ENCODE peak calls at places on chromosomes 13 and 19, in eight cellular contexts. E is heart left ventricle, G is GM23248, D is astrocyte, H is K562, N is mammary epithelial cell, O is AG04450, Z is cardiac muscle cell. B is an unnamed sample.

GRCh38 chr13:98370806-98371553 is 193.9 kb upstream of the RNF113B start:
- DNase-seq in O (peak; percentile 92), Z (peak; percentile 87), D (peak; percentile 80), E (no peak), H (no peak), G (peak; percentile 91), N (no peak), B (no peak)

GRCh38 chr19:12720851-12721655 is 2.7 kb downstream of the TNPO2 start:
- DNase-seq in G (peak; percentile 60), H (peak; percentile 56), N (peak; percentile 21), Z (peak; percentile 32), D (peak; percentile 14), E (peak; percentile 68), O (no peak), B (no peak)

GRCh38 chr19:1567116-1567847 is 843 bp downstream of the MEX3D start:
- DNase-seq in O (no peak), G (peak; percentile 81), Z (peak; percentile 57), H (peak; percentile 55), D (peak; percentile 12), E (no peak), N (no peak), B (no peak)

GRCh38 chr13:73857106-73857505 is 277.1 kb downstream of the KLF12 start:
- DNase-seq in O (no peak), E (no peak), N (no peak), D (no peak), G (no peak), H (no peak), Z (peak; percentile 37), B (no peak)

GRCh38 chr19:46366620-46367277 is 19.9 kb downstream of the PPP5C start:
- DNase-seq in E (no peak), O (no peak), H (no peak), D (no peak), Z (no peak), G (no peak), N (no peak), B (no peak)

GRCh38 chr19:3146677-3147100 is 10.9 kb downstream of the GNA15 start:
- DNase-seq in N (no peak), G (no peak), H (peak; percentile 68), Z (no peak), E (peak; percentile 81), O (no peak), D (no peak), B (no peak)

GRCh38 chr13:24215732-24216131 is 55.2 kb downstream of the SPATA13 start:
- DNase-seq in O (no peak), E (no peak), G (peak; percentile 69), N (no peak), D (peak; percentile 75), Z (peak; percentile 75), H (no peak), B (peak; percentile 50)

GRCh38 chr13:84630486-84630885 is 748.2 kb upstream of the SLITRK1 start:
- DNase-seq in D (peak; percentile 88), O (no peak), G (no peak), H (no peak), N (no peak), Z (no peak), E (no peak), B (no peak)

GRCh38 chr19:37920591-37921450 is 13.8 kb downstream of the SIPA1L3 start:
- DNase-seq in O (no peak), D (no peak), H (no peak), N (no peak), G (no peak), E (no peak), Z (no peak), B (no peak)
- H3K27ac ChIP-seq in O (no peak overlapping the region), D (no peak overlapping the region), H (no peak overlapping the region), N (no peak overlapping the region), G (no peak overlapping the region), E (no peak overlapping the region), Z (peak overlapping the region; percentile 34), B (no peak overlapping the region)

GRCh38 chr19:55174425-55175116 is 5.5 kb downstream of the SYT5 start:
- DNase-seq in G (no peak), E (no peak), H (no peak), O (no peak), Z (no peak), D (no peak), N (no peak), B (no peak)
- H3K4me3 ChIP-seq in G (no peak overlapping the region), E (no peak overlapping the region), H (peak overlapping the region; percentile 60), O (no peak overlapping the region), Z (no peak overlapping the region), D (no peak overlapping the region), N (no peak overlapping the region), B (no peak overlapping the region)

DNA sequence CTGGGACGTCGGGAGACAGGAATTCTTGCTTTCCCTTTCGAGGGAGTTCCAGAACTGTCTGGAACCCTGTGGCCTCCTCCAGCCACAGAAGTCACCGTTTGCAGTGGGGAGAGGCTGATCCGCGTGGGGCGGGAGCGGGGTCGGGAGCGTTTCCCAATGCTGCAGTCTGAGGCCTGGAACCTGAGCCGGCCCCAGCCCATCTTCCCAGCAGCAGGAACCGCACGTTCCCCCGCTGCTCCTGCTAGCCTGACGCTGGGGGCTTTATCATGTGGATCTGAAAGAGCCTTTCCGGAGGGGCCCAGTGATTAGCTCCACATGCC is 13.4 kb downstream of the DPP9 start:
- DNase-seq in G (no peak), Z (no peak), O (no peak), D (no peak), E (no peak), N (no peak), H (no peak), B (no peak)
- H3K27ac ChIP-seq in G (no peak overlapping the region), Z (no peak overlapping the region), O (no peak overlapping the region), D (no peak overlapping the region), E (peak overlapping the region; percentile 60), N (peak overlapping the region; percentile 9), H (no peak overlapping the region), B (no peak overlapping the region)

GRCh38 chr19:36775768-36776167 is 3.2 kb upstream of the ZNF850 start:
- DNase-seq in Z (peak; percentile 41), H (no peak), G (no peak), O (no peak), E (peak; percentile 64), D (peak; percentile 48), N (no peak), B (peak; percentile 18)
- H3K4me3 ChIP-seq in Z (no peak overlapping the region), H (no peak overlapping the region), G (no peak overlapping the region), O (no peak overlapping the region), E (peak overlapping the region; percentile 39), D (no peak overlapping the region), N (no peak overlapping the region), B (peak overlapping the region; percentile 15)

GRCh38 chr13:46541210-46541609 is 11.8 kb upstream of the LRCH1 start:
- DNase-seq in E (no peak), H (no peak), N (no peak), D (no peak), G (no peak), O (no peak), Z (no peak), B (no peak)

GRCh38 chr13:46544208-46544607 is 8.8 kb upstream of the LRCH1 start:
- DNase-seq in H (no peak), O (no peak), G (no peak), N (no peak), D (no peak), E (no peak), Z (no peak), B (no peak)

GRCh38 chr13:46544811-46545210 is 8.2 kb upstream of the LRCH1 start:
- DNase-seq in N (no peak), G (no peak), O (no peak), H (no peak), Z (no peak), D (no peak), E (no peak), B (no peak)

GRCh38 chr13:46542833-46543232 is 10.1 kb upstream of the LRCH1 start:
- DNase-seq in G (no peak), Z (no peak), H (no peak), D (no peak), N (no peak), O (no peak), E (no peak), B (no peak)

DNA sequence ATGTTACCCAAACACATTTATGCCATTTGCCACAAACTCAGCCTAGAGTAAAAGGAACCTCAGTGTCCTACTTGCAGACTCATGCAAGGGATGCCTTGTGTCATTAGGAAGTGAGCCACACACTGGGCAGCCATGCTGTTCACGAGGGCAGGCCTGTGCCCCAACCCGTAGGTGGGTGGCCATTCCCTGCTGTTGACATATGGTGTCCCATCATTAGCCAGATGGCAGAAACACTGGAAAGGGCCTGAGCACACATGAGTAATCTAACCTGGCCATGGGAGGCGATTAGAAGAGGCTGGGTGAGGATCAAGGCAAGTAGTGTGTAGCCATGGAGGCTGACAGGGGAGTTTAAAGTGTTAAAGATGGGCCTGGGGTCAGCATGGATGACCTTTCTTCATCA is 9.7 kb upstream of the LRCH1 start:
- DNase-seq in D (no peak), Z (no peak), E (no peak), H (no peak), N (no peak), G (no peak), O (no peak), B (peak; percentile 92)
- H3K27ac ChIP-seq in D (no peak overlapping the region), Z (no peak overlapping the region), E (no peak overlapping the region), H (no peak overlapping the region), N (no peak overlapping the region), G (no peak overlapping the region), O (no peak overlapping the region), B (no peak overlapping the region)

GRCh38 chr19:30691767-30692516 is 319.8 kb downstream of the ZNF536 start:
- DNase-seq in Z (peak; percentile 6), N (no peak), D (no peak), E (no peak), H (no peak), G (no peak), O (no peak), B (no peak)
- H3K4me3 ChIP-seq in Z (no peak overlapping the region), N (no peak overlapping the region), D (peak overlapping the region; percentile 36), E (peak overlapping the region; percentile 24), H (no peak overlapping the region), G (peak overlapping the region; percentile 64), O (no peak overlapping the region), B (peak overlapping the region; percentile 49)

DNA sequence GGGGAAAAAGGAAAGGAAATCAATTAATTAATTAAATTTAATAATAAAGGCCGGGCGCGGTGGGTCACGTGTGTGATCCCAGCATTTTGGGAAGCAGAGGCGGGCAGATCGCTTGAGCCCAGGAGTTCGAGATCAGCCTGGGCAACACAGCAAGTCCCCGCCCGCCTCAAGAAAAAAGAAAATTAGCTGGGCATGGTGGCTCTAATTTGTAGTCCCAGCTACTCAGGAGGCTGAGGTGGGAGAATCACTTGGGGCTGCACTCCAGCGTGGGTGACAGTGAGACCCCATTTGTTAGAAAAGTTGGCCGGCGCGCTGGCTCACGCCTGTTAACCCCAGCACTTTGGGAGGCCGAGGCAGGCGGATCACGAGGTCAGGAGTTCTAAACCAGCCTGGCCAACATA is 733 bp upstream of the CD320 start:
- DNase-seq in Z (no peak), D (no peak), G (no peak), E (no peak), O (no peak), N (no peak), H (no peak), B (no peak)
- H3K27ac ChIP-seq in Z (peak overlapping the region; percentile 89), D (peak overlapping the region; percentile 67), G (peak overlapping the region; percentile 37), E (no peak overlapping the region), O (no peak overlapping the region), N (peak overlapping the region; percentile 42), H (peak overlapping the region; percentile 85), B (no peak overlapping the region)

DNA sequence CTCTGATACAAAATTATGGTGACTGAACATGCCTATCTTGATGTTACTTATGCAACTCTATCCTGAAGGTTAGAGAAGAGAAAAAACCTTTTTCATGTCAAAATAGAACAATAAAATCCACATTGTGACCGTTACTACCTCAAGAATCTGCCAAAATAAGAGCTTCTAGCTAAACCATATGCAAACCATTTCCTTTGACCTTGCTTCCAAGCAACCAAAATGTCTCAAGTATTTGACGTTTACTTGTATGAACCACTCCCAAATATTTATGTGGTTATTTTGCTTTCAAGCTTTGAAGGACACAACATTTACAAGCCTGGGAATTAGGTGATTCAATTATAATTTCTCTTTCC is 13.9 kb downstream of the FOXO1 start:
- DNase-seq in Z (no peak), H (no peak), E (no peak), N (no peak), O (no peak), D (no peak), G (no peak), B (no peak)
- H3K4me3 ChIP-seq in Z (no peak overlapping the region), H (no peak overlapping the region), E (no peak overlapping the region), N (no peak overlapping the region), O (no peak overlapping the region), D (no peak overlapping the region), G (no peak overlapping the region), B (no peak overlapping the region)

B was measured in dorsolateral prefrontal cortex.